ENCODE peak calls at places on chromosomes 5 and 9, in seven cellular contexts. One of them, this sample, is unnamed.

GRCh38 chr5:74587895-74588294 is 52.6 kb downstream of the ENC1 start:
- DNase-seq in Kasumi-1: no peak
- DNase-seq in stimulated activated CD4-positive, alpha-beta T cell treated with anti-CD3 and anti-CD28 coated beads, TNF-alpha, amount 100 ng/mL, for 1 hour: no peak
- DNase-seq in OCI-LY7: no peak
- DNase-seq in spleen: no peak
- DNase-seq in cardiac fibroblast: no peak
- DNase-seq in activated T-cell treated with anti-CD3 and anti-CD28 coated beads, Interleukin-2, amount 50 U/mL, for 1 hour: no peak
- DNase-seq in this sample: no peak

GRCh38 chr5:102811962-102812361 is 56.9 kb downstream of the PAM start:
- DNase-seq in spleen: no peak
- DNase-seq in activated T-cell treated with anti-CD3 and anti-CD28 coated beads, Interleukin-2, amount 50 U/mL, for 1 hour: no peak
- DNase-seq in Kasumi-1: no peak
- DNase-seq in OCI-LY7: no peak
- DNase-seq in cardiac fibroblast: peak
- DNase-seq in stimulated activated CD4-positive, alpha-beta T cell treated with anti-CD3 and anti-CD28 coated beads, TNF-alpha, amount 100 ng/mL, for 1 hour: no peak
- DNase-seq in this sample: peak

GRCh38 chr9:127942152-127943010 is 4.7 kb upstream of the DPM2 start:
- DNase-seq in OCI-LY7: peak
- DNase-seq in activated T-cell treated with anti-CD3 and anti-CD28 coated beads, Interleukin-2, amount 50 U/mL, for 1 hour: peak
- DNase-seq in Kasumi-1: peak
- DNase-seq in stimulated activated CD4-positive, alpha-beta T cell treated with anti-CD3 and anti-CD28 coated beads, TNF-alpha, amount 100 ng/mL, for 1 hour: no peak
- DNase-seq in cardiac fibroblast: peak
- DNase-seq in spleen: peak
- DNase-seq in this sample: peak

GRCh38 chr5:172105811-172106210 is 82.2 kb downstream of the STK10 start:
- DNase-seq in cardiac fibroblast: no peak
- DNase-seq in activated T-cell treated with anti-CD3 and anti-CD28 coated beads, Interleukin-2, amount 50 U/mL, for 1 hour: no peak
- DNase-seq in stimulated activated CD4-positive, alpha-beta T cell treated with anti-CD3 and anti-CD28 coated beads, TNF-alpha, amount 100 ng/mL, for 1 hour: no peak
- DNase-seq in spleen: peak
- DNase-seq in Kasumi-1: no peak
- DNase-seq in OCI-LY7: no peak
- DNase-seq in this sample: no peak

GRCh38 chr9:76691761-76692313 is 72.4 kb upstream of the PCA3 start:
- DNase-seq in OCI-LY7: no peak
- DNase-seq in activated T-cell treated with anti-CD3 and anti-CD28 coated beads, Interleukin-2, amount 50 U/mL, for 1 hour: no peak
- DNase-seq in Kasumi-1: no peak
- DNase-seq in spleen: no peak
- DNase-seq in stimulated activated CD4-positive, alpha-beta T cell treated with anti-CD3 and anti-CD28 coated beads, TNF-alpha, amount 100 ng/mL, for 1 hour: no peak
- DNase-seq in cardiac fibroblast: no peak
- DNase-seq in this sample: peak

GRCh38 chr5:154373729-154374179 is 72.0 kb upstream of the SAP30L start:
- DNase-seq in stimulated activated CD4-positive, alpha-beta T cell treated with anti-CD3 and anti-CD28 coated beads, TNF-alpha, amount 100 ng/mL, for 1 hour: no peak
- DNase-seq in Kasumi-1: no peak
- DNase-seq in cardiac fibroblast: peak
- DNase-seq in activated T-cell treated with anti-CD3 and anti-CD28 coated beads, Interleukin-2, amount 50 U/mL, for 1 hour: no peak
- DNase-seq in OCI-LY7: no peak
- DNase-seq in spleen: no peak
- DNase-seq in this sample: no peak

GRCh38 chr9:19149230-19149629 is 21.9 kb upstream of the PLIN2 start:
- DNase-seq in stimulated activated CD4-positive, alpha-beta T cell treated with anti-CD3 and anti-CD28 coated beads, TNF-alpha, amount 100 ng/mL, for 1 hour: no peak
- DNase-seq in Kasumi-1: no peak
- DNase-seq in OCI-LY7: no peak
- DNase-seq in cardiac fibroblast: no peak
- DNase-seq in spleen: no peak
- DNase-seq in activated T-cell treated with anti-CD3 and anti-CD28 coated beads, Interleukin-2, amount 50 U/mL, for 1 hour: no peak
- DNase-seq in this sample: no peak

GRCh38 chr9:77980622-77981021 is 51.0 kb downstream of the GNAQ start:
- DNase-seq in Kasumi-1: no peak
- DNase-seq in cardiac fibroblast: peak
- DNase-seq in activated T-cell treated with anti-CD3 and anti-CD28 coated beads, Interleukin-2, amount 50 U/mL, for 1 hour: no peak
- DNase-seq in OCI-LY7: no peak
- DNase-seq in stimulated activated CD4-positive, alpha-beta T cell treated with anti-CD3 and anti-CD28 coated beads, TNF-alpha, amount 100 ng/mL, for 1 hour: no peak
- DNase-seq in spleen: no peak
- DNase-seq in this sample: peak

GRCh38 chr5:144405986-144406385 is 235.3 kb downstream of the KCTD16 start:
- DNase-seq in activated T-cell treated with anti-CD3 and anti-CD28 coated beads, Interleukin-2, amount 50 U/mL, for 1 hour: no peak
- DNase-seq in cardiac fibroblast: no peak
- DNase-seq in Kasumi-1: no peak
- DNase-seq in stimulated activated CD4-positive, alpha-beta T cell treated with anti-CD3 and anti-CD28 coated beads, TNF-alpha, amount 100 ng/mL, for 1 hour: no peak
- DNase-seq in spleen: no peak
- DNase-seq in OCI-LY7: no peak
- DNase-seq in this sample: no peak

GRCh38 chr5:141135030-141135717 is at the start of gene PCDHB5:
- DNase-seq in spleen: no peak
- DNase-seq in cardiac fibroblast: peak
- DNase-seq in Kasumi-1: no peak
- DNase-seq in OCI-LY7: no peak
- DNase-seq in stimulated activated CD4-positive, alpha-beta T cell treated with anti-CD3 and anti-CD28 coated beads, TNF-alpha, amount 100 ng/mL, for 1 hour: no peak
- DNase-seq in activated T-cell treated with anti-CD3 and anti-CD28 coated beads, Interleukin-2, amount 50 U/mL, for 1 hour: no peak
- DNase-seq in this sample: peak

GRCh38 chr5:73172893-73173292 is at the start of gene TMEM174:
- DNase-seq in Kasumi-1: no peak
- DNase-seq in spleen: no peak
- DNase-seq in activated T-cell treated with anti-CD3 and anti-CD28 coated beads, Interleukin-2, amount 50 U/mL, for 1 hour: no peak
- DNase-seq in OCI-LY7: no peak
- DNase-seq in stimulated activated CD4-positive, alpha-beta T cell treated with anti-CD3 and anti-CD28 coated beads, TNF-alpha, amount 100 ng/mL, for 1 hour: no peak
- DNase-seq in cardiac fibroblast: no peak
- DNase-seq in this sample: no peak

GRCh38 chr5:120599576-120599975 is 135.5 kb downstream of the PRR16 start:
- DNase-seq in stimulated activated CD4-positive, alpha-beta T cell treated with anti-CD3 and anti-CD28 coated beads, TNF-alpha, amount 100 ng/mL, for 1 hour: no peak
- DNase-seq in Kasumi-1: no peak
- DNase-seq in activated T-cell treated with anti-CD3 and anti-CD28 coated beads, Interleukin-2, amount 50 U/mL, for 1 hour: no peak
- DNase-seq in cardiac fibroblast: peak
- DNase-seq in spleen: no peak
- DNase-seq in OCI-LY7: no peak
- DNase-seq in this sample: no peak

GRCh38 chr5:55276771-55277170 is 30.7 kb downstream of the DHX29 start:
- DNase-seq in stimulated activated CD4-positive, alpha-beta T cell treated with anti-CD3 and anti-CD28 coated beads, TNF-alpha, amount 100 ng/mL, for 1 hour: no peak
- DNase-seq in cardiac fibroblast: peak
- DNase-seq in OCI-LY7: no peak
- DNase-seq in activated T-cell treated with anti-CD3 and anti-CD28 coated beads, Interleukin-2, amount 50 U/mL, for 1 hour: no peak
- DNase-seq in spleen: no peak
- DNase-seq in Kasumi-1: no peak
- DNase-seq in this sample: no peak

GRCh38 chr5:157352756-157353340 is 86.9 kb downstream of the CYFIP2 start:
- DNase-seq in cardiac fibroblast: no peak
- DNase-seq in OCI-LY7: no peak
- DNase-seq in spleen: no peak
- DNase-seq in activated T-cell treated with anti-CD3 and anti-CD28 coated beads, Interleukin-2, amount 50 U/mL, for 1 hour: no peak
- DNase-seq in Kasumi-1: no peak
- DNase-seq in stimulated activated CD4-positive, alpha-beta T cell treated with anti-CD3 and anti-CD28 coated beads, TNF-alpha, amount 100 ng/mL, for 1 hour: no peak
- DNase-seq in this sample: no peak

GRCh38 chr9:79049371-79049770 is 522.4 kb upstream of the TLE4 start:
- DNase-seq in cardiac fibroblast: no peak
- DNase-seq in stimulated activated CD4-positive, alpha-beta T cell treated with anti-CD3 and anti-CD28 coated beads, TNF-alpha, amount 100 ng/mL, for 1 hour: no peak
- DNase-seq in activated T-cell treated with anti-CD3 and anti-CD28 coated beads, Interleukin-2, amount 50 U/mL, for 1 hour: no peak
- DNase-seq in OCI-LY7: no peak
- DNase-seq in Kasumi-1: no peak
- DNase-seq in spleen: no peak
- DNase-seq in this sample: no peak

GRCh38 chr5:141742866-141743651 is 61.0 kb upstream of the ARAP3 start:
- DNase-seq in activated T-cell treated with anti-CD3 and anti-CD28 coated beads, Interleukin-2, amount 50 U/mL, for 1 hour: no peak
- DNase-seq in OCI-LY7: peak
- DNase-seq in spleen: peak
- DNase-seq in cardiac fibroblast: peak
- DNase-seq in Kasumi-1: no peak
- DNase-seq in stimulated activated CD4-positive, alpha-beta T cell treated with anti-CD3 and anti-CD28 coated beads, TNF-alpha, amount 100 ng/mL, for 1 hour: no peak
- DNase-seq in this sample: peak

GRCh38 chr5:179345429-179346321 is at the start of gene ADAMTS2:
- DNase-seq in stimulated activated CD4-positive, alpha-beta T cell treated with anti-CD3 and anti-CD28 coated beads, TNF-alpha, amount 100 ng/mL, for 1 hour: no peak
- DNase-seq in activated T-cell treated with anti-CD3 and anti-CD28 coated beads, Interleukin-2, amount 50 U/mL, for 1 hour: no peak
- DNase-seq in Kasumi-1: peak
- DNase-seq in OCI-LY7: no peak
- DNase-seq in spleen: peak
- DNase-seq in cardiac fibroblast: peak
- DNase-seq in this sample: no peak

GRCh38 chr5:177427211-177427822 is 841 bp downstream of the GRK6 start:
- DNase-seq in Kasumi-1: no peak
- DNase-seq in cardiac fibroblast: no peak
- DNase-seq in stimulated activated CD4-positive, alpha-beta T cell treated with anti-CD3 and anti-CD28 coated beads, TNF-alpha, amount 100 ng/mL, for 1 hour: no peak
- DNase-seq in spleen: peak
- DNase-seq in activated T-cell treated with anti-CD3 and anti-CD28 coated beads, Interleukin-2, amount 50 U/mL, for 1 hour: no peak
- DNase-seq in OCI-LY7: peak
- DNase-seq in this sample: peak